ENCODE peak calls at places on chromosomes 1 and 21, in eight cellular contexts. L is foreskin fibroblast, Q is adrenal gland, Y is tibial artery, H is CD14-positive monocyte, B is body of pancreas, J is WTC11, M is GM12865. E is an unnamed sample.

GRCh38 chr1:221856188-221857093 is 114.6 kb upstream of the DUSP10 start:
- DNase-seq in L (peak), Y (no peak), M (no peak), H (no peak), J (no peak), Q (no peak), B (no peak), E (no peak)

GRCh38 chr1:1001631-1002300 is 1.9 kb upstream of the HES4 start:
- DNase-seq in B (peak), H (no peak), Q (peak), L (no peak), J (peak), Y (peak), M (peak), E (peak)

GRCh38 chr1:229247871-229248270 is 23.0 kb upstream of the RAB4A start:
- DNase-seq in Q (no peak), J (no peak), M (no peak), H (no peak), L (no peak), Y (no peak), B (no peak), E (no peak)

GRCh38 chr1:232655041-232655745 is 25.3 kb upstream of the SIPA1L2 start:
- DNase-seq in L (no peak), Q (no peak), B (no peak), M (peak), J (no peak), H (no peak), Y (no peak), E (no peak)

GRCh38 chr1:52057876-52058275 is 1.8 kb downstream of the BTF3L4 start:
- DNase-seq in B (no peak), Q (no peak), H (no peak), M (no peak), J (no peak), L (no peak), Y (no peak), E (no peak)

GRCh38 chr1:31657020-31657804 is 12.5 kb upstream of the PEF1 start:
- DNase-seq in Y (no peak), B (no peak), Q (no peak), M (no peak), H (no peak), J (no peak), L (no peak), E (no peak)

GRCh38 chr21:31730687-31731111 is 1.2 kb downstream of the SCAF4 start:
- DNase-seq in M (peak), J (peak), B (peak), Q (no peak), Y (no peak), L (no peak), H (no peak), E (peak)

GRCh38 chr21:26833460-26833939 is 11.7 kb downstream of the ADAMTS1 start:
- DNase-seq in Y (peak), Q (no peak), H (no peak), M (no peak), J (no peak), L (no peak), B (no peak), E (no peak)

GRCh38 chr1:17573518-17574041 is 34.1 kb downstream of the ARHGEF10L start:
- DNase-seq in B (peak), Q (no peak), M (no peak), L (no peak), Y (no peak), J (peak), H (no peak), E (peak)

GRCh38 chr1:157994704-157995540 is 1.5 kb downstream of the KIRREL1 start:
- DNase-seq in J (no peak), M (no peak), B (no peak), Q (peak), H (no peak), L (peak), Y (peak), E (no peak)

GRCh38 chr1:157995575-157996169 is 2.2 kb downstream of the KIRREL1 start:
- DNase-seq in L (no peak), M (no peak), J (no peak), Y (no peak), H (no peak), B (no peak), Q (no peak), E (no peak)

GRCh38 chr1:157993179-157994080 is at the start of gene KIRREL1:
- DNase-seq in Q (peak), B (peak), L (peak), Y (peak), M (no peak), H (no peak), J (peak), E (peak)

GRCh38 chr1:157992813-157993178 is 649 bp upstream of the KIRREL1 start:
- DNase-seq in H (no peak), L (no peak), M (no peak), Y (no peak), B (no peak), Q (no peak), J (no peak), E (no peak)

DNA sequence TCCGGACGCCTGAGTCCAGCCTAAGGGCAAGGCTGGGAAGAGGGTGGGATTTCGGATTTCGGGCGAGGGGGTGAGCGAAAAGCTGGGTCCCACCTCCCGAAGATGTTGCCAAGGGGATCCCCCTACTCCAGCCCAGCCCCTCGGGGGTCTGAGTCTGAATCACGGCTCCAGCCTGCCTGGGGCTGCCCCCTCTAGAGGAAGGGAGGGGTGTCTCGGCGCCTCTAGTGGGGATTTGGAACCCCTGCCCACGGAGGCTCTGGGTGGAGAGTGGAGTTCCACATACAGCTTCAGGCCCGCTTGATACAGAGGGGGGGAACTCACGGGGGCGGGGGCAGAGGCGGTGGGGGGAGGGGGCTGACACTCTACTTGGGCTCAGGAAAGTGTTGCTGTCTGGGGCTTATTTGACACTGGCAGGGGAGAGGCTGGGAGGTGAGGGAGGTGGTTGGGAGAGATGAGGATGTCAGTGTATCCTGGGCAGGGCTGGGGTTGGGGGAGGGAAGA is 686 bp downstream of the KIRREL1 start:
- DNase-seq in J (no peak), Q (no peak), L (no peak), B (peak), H (no peak), Y (no peak), M (no peak), E (peak)
- TF ChIP-seq CTCF in J (no peak), Q (no peak), L (no peak), B (no peak), H (no peak), Y (no peak), M (no peak), E (no peak)

GRCh38 chr1:109613396-109614147 is 5.8 kb downstream of the GNAT2 start:
- DNase-seq in M (no peak), L (no peak), J (no peak), Y (no peak), Q (no peak), H (no peak), B (no peak), E (no peak)

GRCh38 chr1:109611308-109611950 is 8.0 kb downstream of the GNAT2 start:
- DNase-seq in H (no peak), J (no peak), M (no peak), Q (no peak), B (no peak), Y (no peak), L (no peak), E (no peak)

GRCh38 chr1:109609881-109610280 is 9.5 kb downstream of the GNAT2 start:
- DNase-seq in J (no peak), H (no peak), Q (no peak), Y (no peak), B (no peak), L (no peak), M (no peak), E (no peak)

GRCh38 chr1:109611951-109612310 is 7.5 kb downstream of the GNAT2 start:
- DNase-seq in M (no peak), J (no peak), Q (no peak), L (no peak), B (no peak), H (no peak), Y (no peak), E (no peak)

GRCh38 chr1:109610609-109611307 is 8.7 kb downstream of the GNAT2 start:
- DNase-seq in L (no peak), B (no peak), Y (no peak), H (no peak), M (no peak), Q (no peak), J (no peak), E (no peak)
- TF ChIP-seq CTCF in L (no peak), B (no peak), Y (no peak), H (no peak), M (no peak), Q (no peak), J (no peak), E (no peak)

DNA sequence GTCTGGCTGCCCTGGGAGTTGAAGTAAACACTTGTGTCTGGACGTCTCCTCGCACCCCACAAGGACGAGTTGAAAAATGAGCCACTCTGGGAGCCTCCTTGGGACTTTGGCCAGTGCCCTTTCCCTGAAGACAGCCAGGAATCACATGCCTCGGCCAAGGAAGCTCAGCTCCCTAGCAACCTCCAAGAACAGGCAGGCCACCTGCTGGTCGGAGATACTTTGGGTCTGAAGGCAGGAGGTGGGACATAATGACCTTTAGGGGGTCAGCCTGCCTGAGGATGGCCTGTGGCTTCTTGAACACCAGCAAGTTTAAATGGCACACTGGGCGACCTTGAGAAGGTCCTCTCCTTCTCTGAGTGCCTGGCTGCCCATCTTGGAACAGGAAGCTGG is 165.8 kb upstream of the ZC3H12A start:
- DNase-seq in Y (no peak), J (no peak), L (no peak), H (no peak), M (no peak), B (no peak), Q (no peak), E (no peak)
- TF ChIP-seq CTCF in Y (no peak), J (no peak), L (no peak), H (no peak), M (no peak), B (no peak), Q (no peak), E (no peak)

GRCh38 chr1:53176452-53177344 is 19.9 kb upstream of the CPT2 start:
- DNase-seq in H (no peak), B (peak), M (no peak), L (no peak), Q (no peak), Y (no peak), J (no peak), E (no peak)
- TF ChIP-seq CTCF in H (no peak), B (peak), M (no peak), L (peak), Q (no peak), Y (no peak), J (no peak), E (no peak)

GRCh38 chr1:205976036-205976435 is 27.2 kb downstream of the RAB7B start:
- DNase-seq in L (no peak), Q (no peak), H (peak), M (no peak), J (no peak), B (no peak), Y (no peak), E (no peak)

GRCh38 chr1:205979301-205979700 is 23.9 kb downstream of the RAB7B start:
- DNase-seq in H (peak), B (no peak), Y (no peak), M (no peak), L (no peak), Q (no peak), J (no peak), E (no peak)

GRCh38 chr1:205978676-205979075 is 24.5 kb downstream of the RAB7B start:
- DNase-seq in J (no peak), Q (no peak), M (no peak), H (peak), B (no peak), L (no peak), Y (no peak), E (no peak)

GRCh38 chr1:205976708-205977107 is 26.5 kb downstream of the RAB7B start:
- DNase-seq in L (no peak), J (peak), H (no peak), Q (peak), Y (no peak), M (no peak), B (peak), E (peak)

DNA sequence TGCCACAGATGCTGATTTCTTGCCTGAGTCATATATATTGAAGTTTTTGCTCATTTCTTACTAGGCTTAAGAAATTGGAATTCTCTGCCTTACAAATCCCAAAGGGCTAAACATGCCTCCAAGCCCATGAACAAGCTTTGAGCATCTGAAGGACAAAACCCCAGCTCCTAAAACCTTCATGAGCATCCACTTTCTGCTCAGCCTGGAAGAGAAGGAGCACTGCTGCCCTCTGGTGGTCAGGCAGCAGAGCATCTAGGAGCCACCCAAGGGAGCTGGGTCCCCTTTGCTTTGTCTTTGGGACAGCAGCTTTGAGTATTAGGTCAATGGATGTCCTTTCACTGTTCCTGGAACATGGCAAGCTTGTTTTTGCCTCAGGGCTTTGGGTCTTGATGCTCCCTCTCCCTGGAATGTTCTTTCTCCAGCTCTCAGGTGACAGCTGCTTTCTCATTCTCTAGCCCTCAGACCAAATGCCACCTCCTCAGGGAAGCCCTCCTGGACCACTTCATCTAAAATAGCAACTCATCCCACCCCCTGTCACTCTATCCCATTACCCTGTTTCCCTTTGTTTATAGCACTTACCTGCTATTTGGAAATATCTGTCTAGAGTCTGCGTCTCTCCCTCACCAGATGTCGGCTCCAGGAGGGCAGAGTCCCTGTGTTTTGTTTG is 25.7 kb downstream of the RAB7B start:
- DNase-seq in L (peak), Q (peak), M (peak), H (peak), J (peak), Y (peak), B (peak), E (peak)
- TF ChIP-seq CTCF in L (peak), Q (peak), M (peak), H (peak), J (peak), Y (peak), B (peak), E (peak)

GRCh38 chr1:3775498-3776230 is 3.1 kb downstream of the SMIM1 start:
- DNase-seq in L (peak), Y (no peak), Q (peak), B (peak), J (peak), M (peak), H (peak), E (peak)
- TF ChIP-seq CTCF in L (no peak), Y (no peak), Q (peak), B (no peak), J (peak), M (peak), H (peak), E (peak)

GRCh38 chr21:38175321-38175720 is 81.5 kb upstream of the KCNJ15 start:
- DNase-seq in Y (no peak), J (no peak), H (no peak), Q (no peak), L (no peak), B (no peak), M (no peak), E (no peak)

GRCh38 chr21:38167345-38167744 is 89.4 kb upstream of the KCNJ15 start:
- DNase-seq in B (no peak), L (no peak), J (no peak), Q (no peak), M (no peak), H (no peak), Y (no peak), E (no peak)

GRCh38 chr21:38170283-38170682 is 86.5 kb upstream of the KCNJ15 start:
- DNase-seq in L (peak), Q (peak), M (peak), J (peak), Y (no peak), H (peak), B (no peak), E (peak)

GRCh38 chr21:38170705-38171682 is 85.8 kb upstream of the KCNJ15 start:
- DNase-seq in Q (peak), L (no peak), J (no peak), Y (no peak), B (no peak), H (no peak), M (no peak), E (no peak)

DNA sequence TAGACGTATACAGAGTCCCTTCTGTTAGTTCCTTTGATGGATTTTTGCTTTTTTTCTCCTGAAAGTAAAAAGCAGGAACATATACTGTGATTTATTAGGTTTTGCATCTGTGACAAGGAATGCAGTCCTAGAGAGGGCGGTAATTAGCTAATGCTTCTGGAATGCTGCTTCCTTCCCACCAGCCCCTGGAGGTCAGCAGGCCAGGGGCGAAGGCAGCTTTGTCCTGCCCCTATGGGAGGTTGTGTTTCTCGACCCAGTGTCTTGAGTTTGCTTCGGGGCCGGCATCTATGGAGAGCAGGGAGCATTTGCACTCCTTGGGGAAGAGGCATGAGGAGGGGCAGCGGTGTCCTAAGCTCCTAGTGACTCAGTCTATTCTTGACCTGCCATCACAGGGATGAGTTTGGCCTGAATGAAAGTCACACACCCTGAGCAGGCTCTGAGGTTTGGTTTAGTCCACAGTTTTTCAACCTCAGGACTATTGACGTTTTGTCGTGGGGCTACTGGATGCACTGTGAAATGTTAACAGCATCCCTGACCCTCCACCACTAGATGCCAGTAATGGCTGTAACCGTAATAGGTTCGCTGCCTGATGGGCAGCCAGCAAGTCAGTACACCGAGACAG is 85.0 kb upstream of the KCNJ15 start:
- DNase-seq in B (peak), Y (no peak), M (no peak), L (peak), H (no peak), Q (peak), J (peak), E (peak)
- TF ChIP-seq CTCF in B (no peak), Y (no peak), M (peak), L (peak), H (no peak), Q (no peak), J (no peak), E (no peak)

GRCh38 chr1:178093150-178093957 is 550 bp upstream of the RASAL2 start:
- DNase-seq in Y (peak), Q (peak), H (peak), M (peak), L (peak), J (peak), B (peak), E (peak)
- TF ChIP-seq CTCF in Y (no peak), Q (peak), H (no peak), M (no peak), L (peak), J (no peak), B (no peak), E (no peak)